ENCODE peak calls at places on chromosomes 16 and 17, in four cellular contexts. C, F, S and W are unnamed samples.

GRCh38 chr17:21245703-21246102 is 7.5 kb downstream of the NATD1 start:
- DNase-seq in S (no peak), C (no peak), F (no peak), W (no peak)

GRCh38 chr17:82544431-82545070 is 25.0 kb downstream of the FOXK2 start:
- DNase-seq in S (no peak), C (no peak), F (no peak), W (no peak)

GRCh38 chr17:83079766-83080616 is 582 bp downstream of the METRNL start:
- DNase-seq in S (no peak), F (no peak), C (peak; percentile 23), W (no peak)

GRCh38 chr17:65099941-65100315 is 37.2 kb upstream of the RGS9 start:
- DNase-seq in C (peak; percentile 60), S (peak; percentile 48), F (peak; percentile 26), W (peak; percentile 72)

GRCh38 chr16:84446086-84446485 is 58.4 kb downstream of the MEAK7 start:
- DNase-seq in C (no peak), S (no peak), F (no peak), W (peak; percentile 5)

GRCh38 chr17:82914375-82914774 is 74.6 kb upstream of the ZNF750 start:
- DNase-seq in F (no peak), C (no peak), S (no peak), W (no peak)

GRCh38 chr16:188674-189073 is 8.4 kb downstream of the HBQ1 start:
- DNase-seq in S (no peak), C (peak; percentile 28), F (peak; percentile 21), W (no peak)

GRCh38 chr16:24609417-24609739 is 70.0 kb downstream of the RBBP6 start:
- DNase-seq in C (no peak), F (no peak), S (no peak), W (no peak)

GRCh38 chr17:1082579-1082978 is 85.7 kb downstream of the TIMM22 start:
- DNase-seq in C (no peak), F (no peak), S (no peak), W (no peak)

GRCh38 chr17:77566566-77566965 is 391.9 kb upstream of the TNRC6C start:
- DNase-seq in S (no peak), C (no peak), F (no peak), W (no peak)

GRCh38 chr17:41657164-41657754 is 31.4 kb upstream of the EIF1 start:
- DNase-seq in F (no peak), S (no peak), C (no peak), W (no peak)

GRCh38 chr17:82882715-82883446 is 43.1 kb upstream of the ZNF750 start:
- DNase-seq in F (peak; percentile 78), S (peak; percentile 75), C (peak; percentile 88), W (peak; percentile 85)

GRCh38 chr17:38885044-38885727 is 15.3 kb downstream of the LASP1 start:
- DNase-seq in F (no peak), S (no peak), C (no peak), W (peak; percentile 82)

DNA sequence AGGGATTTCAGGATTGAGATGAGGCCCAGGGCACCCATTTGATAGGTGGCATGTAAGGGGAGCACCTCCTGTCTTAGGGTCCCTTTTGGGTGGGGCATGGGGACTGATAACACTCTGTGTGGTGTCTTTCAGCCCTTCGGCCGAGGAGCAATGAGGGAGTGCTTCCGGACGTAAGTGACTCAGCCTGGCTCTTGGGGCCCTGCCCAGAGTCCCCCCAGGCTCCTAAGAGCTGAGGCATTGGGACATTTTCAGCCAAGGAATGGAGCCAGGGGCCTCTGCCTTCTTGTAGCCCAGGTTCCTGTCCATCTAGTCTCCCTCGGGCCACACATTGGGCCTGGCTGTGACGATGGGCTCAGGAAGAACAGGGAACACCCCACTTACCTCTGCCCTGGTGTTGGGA is 44.4 kb downstream of the EEF2K start:
- DNase-seq in C (no peak), F (no peak), S (no peak), W (no peak)
- H3K36me3 ChIP-seq in C (peaks cover 8% of the 10 kb centered on the region), F (peaks cover 4% of the 10 kb centered on the region), S (no peaks in the 10 kb centered on the region), W (no peaks in the 10 kb centered on the region)

GRCh38 chr17:4549781-4550533 is 5.2 kb downstream of the MYBBP1A start:
- DNase-seq in C (no peak), F (no peak), S (no peak), W (no peak)
- H3K36me3 ChIP-seq in C (peaks cover 71% of the 10 kb centered on the region), F (peaks cover 31% of the 10 kb centered on the region), S (peaks cover 26% of the 10 kb centered on the region), W (peaks cover 85% of the 10 kb centered on the region)

DNA sequence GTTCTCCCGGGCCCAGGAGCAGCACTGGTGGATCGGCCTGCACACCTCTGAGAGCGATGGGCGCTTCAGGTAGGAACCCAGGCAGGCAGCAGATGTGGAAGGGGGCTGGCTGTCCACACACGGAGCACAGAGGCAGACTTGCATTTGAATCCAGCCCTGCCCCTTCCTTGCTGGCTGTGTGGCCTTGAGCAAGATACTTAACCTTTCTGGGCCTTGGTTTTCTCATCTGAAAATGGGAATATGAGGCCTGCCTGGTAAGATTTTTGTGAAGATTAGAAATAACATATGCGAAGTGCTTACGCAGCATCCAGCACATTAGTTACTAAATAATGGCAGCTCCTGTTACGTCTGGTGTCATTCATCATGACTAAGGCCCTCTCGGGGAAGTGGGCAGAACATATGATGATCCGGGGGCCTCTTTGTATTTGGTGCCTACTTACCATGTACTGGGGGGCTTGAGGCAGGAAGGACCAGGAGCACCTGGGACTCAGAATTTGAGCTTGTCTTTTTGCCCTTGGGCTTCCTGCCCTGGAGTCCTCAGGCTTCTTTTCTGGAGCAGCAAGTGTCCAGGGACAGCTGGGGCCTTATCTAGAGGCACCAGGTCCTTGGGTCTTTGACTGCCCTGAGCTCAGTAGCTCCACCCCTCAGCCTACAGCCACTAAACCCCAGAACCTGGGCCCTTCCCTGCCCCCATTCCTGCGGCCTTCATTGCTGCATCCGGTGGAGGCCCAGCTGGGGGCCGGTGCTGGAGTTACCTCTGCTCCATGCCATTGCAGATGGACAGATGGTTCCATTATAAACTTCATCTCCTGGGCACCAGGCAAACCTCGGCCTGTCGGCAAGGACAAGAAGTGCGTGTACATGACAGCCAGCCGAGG is 53.8 kb downstream of the MRC2 start:
- DNase-seq in C (no peak), S (no peak), F (no peak), W (no peak)
- H3K36me3 ChIP-seq in C (no peaks in the 10 kb centered on the region), S (no peaks in the 10 kb centered on the region), F (no peaks in the 10 kb centered on the region), W (no peaks in the 10 kb centered on the region)

DNA sequence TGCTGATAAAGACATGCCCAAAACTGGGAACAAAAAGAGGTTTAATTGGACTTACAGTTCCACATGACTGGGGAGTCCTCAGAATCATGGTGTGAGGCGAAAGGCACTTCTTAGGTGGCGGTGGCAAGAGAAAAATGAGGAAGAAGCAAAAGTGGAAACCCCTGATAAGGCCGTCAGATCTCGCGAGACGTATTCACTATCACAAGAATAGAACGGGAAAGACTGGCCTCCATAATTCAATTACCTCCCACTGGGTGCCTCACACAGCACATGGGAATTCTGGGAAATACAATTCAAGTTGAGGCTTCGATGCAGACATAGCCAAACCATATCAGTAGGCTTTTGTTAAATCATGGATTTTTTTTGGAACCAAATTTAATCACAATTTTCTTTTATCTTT is 24.4 kb downstream of the RBL2 start:
- DNase-seq in F (no peak), C (no peak), S (no peak), W (no peak)
- H3K36me3 ChIP-seq in F (peaks cover 11% of the 10 kb centered on the region), C (peaks cover 37% of the 10 kb centered on the region), S (peaks cover 23% of the 10 kb centered on the region), W (no peaks in the 10 kb centered on the region)

GRCh38 chr16:81699596-81699995 is 79.5 kb upstream of the PLCG2 start:
- DNase-seq in C (no peak), S (no peak), F (no peak), W (no peak)
- H3K36me3 ChIP-seq in C (peaks cover 12% of the 10 kb centered on the region), S (peaks cover 4% of the 10 kb centered on the region), F (peaks cover 7% of the 10 kb centered on the region), W (no peaks in the 10 kb centered on the region)